ENCODE peak calls at places on chromosomes 5 and 9, in four cellular contexts. One of them, this sample, is unnamed.

GRCh38 chr9:105415344-105415980 is 32.4 kb upstream of the FSD1L start:
- DNase-seq in B cell: peak; percentile 59
- DNase-seq in brain microvascular endothelial cell: peak; percentile 38
- DNase-seq in GM04503: no peak
- DNase-seq in this sample: no peak

GRCh38 chr9:136160321-136160938 is 41.8 kb upstream of the TMEM250 start:
- DNase-seq in B cell: no peak
- DNase-seq in brain microvascular endothelial cell: no peak
- DNase-seq in GM04503: no peak
- DNase-seq in this sample: no peak

GRCh38 chr9:2087500-2088313 is 72.6 kb downstream of the SMARCA2 start:
- DNase-seq in B cell: no peak
- DNase-seq in brain microvascular endothelial cell: peak; percentile 43
- DNase-seq in GM04503: no peak
- DNase-seq in this sample: no peak

GRCh38 chr5:74042559-74043357 is 416.8 kb downstream of the ARHGEF28 start:
- DNase-seq in B cell: no peak
- DNase-seq in brain microvascular endothelial cell: peak; percentile 80
- DNase-seq in GM04503: peak; percentile 52
- DNase-seq in this sample: no peak

GRCh38 chr9:137277329-137278041 is at the start of gene TOR4A:
- DNase-seq in B cell: peak; percentile 75
- DNase-seq in brain microvascular endothelial cell: peak; percentile 63
- DNase-seq in GM04503: no peak
- DNase-seq in this sample: peak; percentile 43

GRCh38 chr9:70421020-70421271 is 6.5 kb upstream of the KLF9 start:
- DNase-seq in B cell: peak; percentile 44
- DNase-seq in brain microvascular endothelial cell: no peak
- DNase-seq in GM04503: no peak
- DNase-seq in this sample: no peak

GRCh38 chr5:40733842-40734563 is 21.8 kb downstream of the TTC33 start:
- DNase-seq in B cell: no peak
- DNase-seq in brain microvascular endothelial cell: no peak
- DNase-seq in GM04503: no peak
- DNase-seq in this sample: no peak

GRCh38 chr9:138053996-138054752 is 176.6 kb downstream of the CACNA1B start:
- DNase-seq in B cell: no peak
- DNase-seq in brain microvascular endothelial cell: no peak
- DNase-seq in GM04503: no peak
- DNase-seq in this sample: no peak

GRCh38 chr5:53407373-53407772 is 73.1 kb upstream of the FST start:
- DNase-seq in B cell: no peak
- DNase-seq in brain microvascular endothelial cell: peak; percentile 83
- DNase-seq in GM04503: no peak
- DNase-seq in this sample: no peak